ENCODE peak calls at places on chromosomes 3 and 15, in four cellular contexts. D, N, Y and G are unnamed samples.
A peak's percentile ranks its signal among the peaks of the same experiment; 100 is the strongest.

GRCh38 chr15:58260911-58261267 is 122.7 kb downstream of the AQP9 start:
- DNase-seq in Y (no peak), N (no peak), D (no peak), G (no peak)

GRCh38 chr3:164375538-164375937 is 702.8 kb downstream of the SI start:
- DNase-seq in Y (no peak), D (no peak), N (no peak), G (no peak)

GRCh38 chr3:123290107-123290930 is 88.6 kb downstream of the SEC22A start:
- DNase-seq in Y (peak; percentile 78), D (no peak), N (no peak), G (no peak)

GRCh38 chr3:194395201-194395600 is 3.9 kb downstream of the GP5 start:
- DNase-seq in D (no peak), Y (no peak), N (no peak), G (no peak)

GRCh38 chr15:80081390-80081789 is 21.9 kb downstream of the ZFAND6 start:
- DNase-seq in D (no peak), N (no peak), Y (no peak), G (no peak)

GRCh38 chr3:170868577-170869239 is 1.3 kb downstream of the RPL22L1 start:
- DNase-seq in N (no peak), D (no peak), Y (no peak), G (no peak)

GRCh38 chr15:50997371-50998051 is 89.0 kb downstream of the AP4E1 start:
- DNase-seq in Y (no peak), N (no peak), D (no peak), G (no peak)

GRCh38 chr15:63986751-63987341 is 59.4 kb downstream of the DAPK2 start:
- DNase-seq in Y (no peak), D (peak; percentile 66), N (no peak), G (no peak)

GRCh38 chr3:132256984-132257383 is 60.2 kb upstream of the ACP3 start:
- DNase-seq in N (peak; percentile 83), D (no peak), Y (no peak), G (peak; percentile 29)

GRCh38 chr3:4350789-4351163 is 47.6 kb downstream of the SETMAR start:
- DNase-seq in Y (no peak), N (peak; percentile 67), D (peak; percentile 66), G (peak; percentile 21)

GRCh38 chr3:120622870-120623718 is 27.0 kb downstream of the NDUFB4 start:
- DNase-seq in N (peak; percentile 82), Y (no peak), D (no peak), G (peak; percentile 53)

GRCh38 chr3:131277836-131278497 is 103.6 kb upstream of the NUDT16 start:
- DNase-seq in N (no peak), Y (no peak), D (no peak), G (no peak)

GRCh38 chr3:71723452-71724170 is 1.6 kb downstream of the EIF4E3 start:
- DNase-seq in Y (no peak), D (peak; percentile 60), N (no peak), G (no peak)

GRCh38 chr3:194370753-194371152 is 1.2 kb upstream of the LRRC15 start:
- DNase-seq in D (no peak), N (no peak), Y (no peak), G (no peak)

GRCh38 chr3:60114191-60114590 is 1064.4 kb upstream of the CFAP20DC start:
- DNase-seq in N (no peak), Y (no peak), D (no peak), G (no peak)

GRCh38 chr15:64046347-64047153 is at the start of gene DAPK2:
- DNase-seq in D (peak; percentile 92), Y (peak; percentile 93), N (peak; percentile 85), G (peak; percentile 84)

GRCh38 chr3:126540342-126540849 is 16.4 kb downstream of the CHST13 start:
- DNase-seq in N (no peak), Y (peak; percentile 76), D (no peak), G (no peak)

GRCh38 chr3:160210799-160211221 is 14.4 kb upstream of the C3orf80 start:
- DNase-seq in N (peak; percentile 55), D (peak; percentile 19), Y (peak; percentile 11), G (no peak)

GRCh38 chr15:101723161-101723873 is 956 bp downstream of the TARS3 start:
- DNase-seq in Y (no peak), N (no peak), D (peak; percentile 55), G (no peak)

GRCh38 chr3:125916376-125916978 is 52.5 kb upstream of the ROPN1B start:
- DNase-seq in N (peak; percentile 93), Y (no peak), D (peak; percentile 91), G (peak; percentile 97)

GRCh38 chr3:15367059-15367458 is 34.7 kb upstream of the SH3BP5 start:
- DNase-seq in D (no peak), N (no peak), Y (no peak), G (no peak)

GRCh38 chr3:169578381-169578780 is 85.1 kb downstream of the MECOM start:
- DNase-seq in D (no peak), N (no peak), Y (no peak), G (no peak)

GRCh38 chr3:118988198-118988842 is 46.3 kb downstream of the IGSF11 start:
- DNase-seq in D (no peak), N (peak; percentile 15), Y (no peak), G (no peak)

GRCh38 chr3:8318002-8318649 is 183.5 kb upstream of the LMCD1 start:
- DNase-seq in D (no peak), Y (no peak), N (peak; percentile 14), G (no peak)

GRCh38 chr15:96200357-96200972 is 130.0 kb upstream of the NR2F2 start:
- DNase-seq in Y (no peak), N (no peak), D (no peak), G (no peak)

GRCh38 chr3:16482770-16483531 is 30.5 kb downstream of the RFTN1 start:
- DNase-seq in N (peak; percentile 90), Y (no peak), D (peak; percentile 24), G (peak; percentile 11)

GRCh38 chr3:154275308-154275707 is 49.0 kb downstream of the DHX36 start:
- DNase-seq in N (no peak), Y (no peak), D (no peak), G (no peak)

GRCh38 chr3:61981005-61981404 is 392.3 kb downstream of the FEZF2 start:
- DNase-seq in Y (no peak), D (no peak), N (no peak), G (no peak)

GRCh38 chr3:192122832-192123594 is 604.3 kb downstream of the FGF12 start:
- DNase-seq in N (peak; percentile 4), D (no peak), Y (no peak), G (no peak)

GRCh38 chr3:130748981-130749380 is 2.4 kb upstream of the PIK3R4 start:
- DNase-seq in N (no peak), Y (no peak), D (no peak), G (no peak)

GRCh38 chr3:85846940-85847339 is 888.2 kb downstream of the CADM2 start:
- DNase-seq in Y (no peak), D (no peak), N (no peak), G (no peak)

DNA sequence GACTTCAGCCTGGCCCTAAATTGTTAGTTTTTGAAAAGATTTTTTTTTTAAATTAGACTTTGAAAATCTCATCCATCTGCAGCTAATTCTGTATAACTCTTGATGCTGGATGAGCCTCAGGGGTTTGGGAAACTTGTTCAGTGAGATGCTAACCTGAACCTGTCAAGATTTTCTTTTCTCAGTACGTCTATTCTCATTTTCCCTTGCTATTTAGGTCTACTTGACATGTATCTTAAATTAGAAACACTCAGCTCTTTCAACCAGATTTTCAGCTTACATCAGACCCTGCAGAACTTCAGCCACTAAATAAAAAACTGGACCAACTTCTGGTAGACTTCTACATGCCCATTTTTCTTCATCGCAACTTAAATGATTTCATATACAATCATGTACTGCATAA is 61.4 kb downstream of the MFSD1 start:
- DNase-seq in D (no peak), N (no peak), Y (no peak), G (no peak)
- TF ChIP-seq CTCF in D (no peak), N (no peak), Y (no peak), G (no peak)

GRCh38 chr3:143648708-143649107 is 199.6 kb downstream of the SLC9A9 start:
- DNase-seq in N (peak; percentile 77), D (no peak), Y (no peak), G (peak; percentile 21)
- TF ChIP-seq CTCF in N (peak; percentile 83), D (peak; percentile 9), Y (peak; percentile 33), G (peak; percentile 42)

DNA sequence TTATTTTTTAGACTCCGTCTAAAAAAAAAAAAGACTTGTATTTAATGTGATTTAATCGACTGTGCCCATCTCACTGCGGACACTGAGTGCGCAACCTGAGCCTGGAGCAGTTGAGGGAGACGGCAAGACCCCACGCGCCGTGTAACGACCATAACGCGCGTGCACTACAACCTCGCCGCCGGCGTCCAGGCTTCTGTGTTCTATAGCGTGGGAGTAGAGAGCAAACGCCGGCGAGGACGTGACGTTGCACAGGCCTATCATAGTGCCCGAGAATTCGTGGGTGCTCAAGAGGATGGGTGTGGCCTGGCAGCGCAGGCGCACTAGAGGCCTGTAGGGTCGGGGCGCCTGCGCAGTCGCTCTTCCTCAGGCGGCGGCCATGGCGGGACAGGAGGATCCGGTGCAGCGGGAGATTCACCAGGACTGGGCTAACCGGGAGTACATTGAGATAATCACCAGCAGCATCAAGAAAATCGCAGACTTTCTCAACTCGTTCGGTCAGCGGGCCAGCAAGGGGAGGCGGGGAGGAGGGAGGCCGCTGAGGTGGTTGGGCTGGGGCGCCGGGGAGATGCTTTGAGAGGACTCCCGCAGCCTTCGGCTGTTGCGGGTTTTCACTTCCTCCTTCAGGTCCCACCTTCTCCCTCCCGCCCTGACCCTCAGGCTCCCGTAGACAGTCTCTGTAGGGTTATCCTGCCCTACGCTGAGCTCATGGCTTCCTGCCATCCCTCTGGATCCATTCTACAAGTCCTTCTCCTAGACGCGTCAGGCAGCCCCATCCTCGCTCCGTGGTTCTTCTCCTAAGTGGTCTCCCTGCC is at the start of gene BRK1:
- DNase-seq in D (peak; percentile 98), Y (peak; percentile 96), N (peak; percentile 95), G (peak; percentile 87)
- TF ChIP-seq CTCF in D (no peak), Y (no peak), N (no peak), G (no peak)

GRCh38 chr3:48663489-48664312 is 1.0 kb upstream of the CELSR3 start:
- DNase-seq in N (peak; percentile 99), D (peak; percentile 99), Y (peak; percentile 99), G (peak; percentile 98)
- TF ChIP-seq CTCF in N (peak; percentile 71), D (peak; percentile 81), Y (peak; percentile 85), G (peak; percentile 83)

GRCh38 chr15:57079907-57080750 is 161.7 kb downstream of the TCF12 start:
- DNase-seq in Y (no peak), N (peak; percentile 34), D (no peak), G (no peak)
- TF ChIP-seq CTCF in Y (no peak), N (peak; percentile 31), D (no peak), G (no peak)

DNA sequence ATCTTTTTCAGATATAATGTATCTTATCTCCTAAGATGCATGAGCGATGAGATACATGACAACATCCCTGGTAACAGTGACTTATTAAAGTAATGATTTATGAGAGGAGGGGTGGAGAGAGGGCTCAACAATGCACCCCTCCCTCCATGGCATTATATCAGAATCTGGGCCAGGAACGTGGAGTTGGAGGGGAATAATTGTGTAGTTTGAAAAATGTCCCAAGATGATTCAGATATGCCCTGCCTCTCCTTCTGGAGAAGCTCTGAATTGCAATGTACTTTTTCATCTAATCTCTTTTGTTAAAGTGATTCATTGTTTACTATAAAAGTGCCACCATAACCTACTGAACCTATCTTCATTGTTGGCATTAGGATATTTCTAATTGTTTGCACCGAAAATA is 86.5 kb downstream of the FRMD4B start:
- DNase-seq in D (no peak), N (no peak), Y (no peak), G (no peak)
- TF ChIP-seq CTCF in D (no peak), N (no peak), Y (no peak), G (no peak)

GRCh38 chr3:69385723-69386483 is at the start of gene FRMD4B:
- DNase-seq in N (peak; percentile 71), D (peak; percentile 52), Y (peak; percentile 86), G (peak; percentile 73)
- TF ChIP-seq CTCF in N (peak; percentile 44), D (peak; percentile 35), Y (no peak), G (no peak)

GRCh38 chr15:40937762-40938529 is 8.8 kb downstream of the DLL4 start:
- DNase-seq in D (no peak), Y (no peak), N (peak; percentile 45), G (no peak)
- TF ChIP-seq CTCF in D (no peak), Y (peak; percentile 53), N (peak; percentile 33), G (no peak)